ENCODE peak calls at places on chromosomes 3 and 15, in nine cellular contexts. W is anterior cingulate cortex; P is activated naive CD4-positive, alpha-beta T cell treated with anti-CD3 and anti-CD28 coated beads, Interleukin-2, amount 10 ng/mL, durations not matched to agents 7 days and 5 days; S is heart left ventricle; T is mucosa of gallbladder; U is KBM-7; I is heart right ventricle; R is neural crest cell; X is H7. Y is an unnamed sample.

GRCh38 chr3:179181021-179181472 is 32.9 kb downstream of the PIK3CA start:
- DNase-seq in T (no peak), I (no peak), R (no peak), X (no peak), W (no peak), P (no peak), U (no peak), S (no peak), Y (no peak)

GRCh38 chr3:180678231-180678630 is 1.1 kb downstream of the CCDC39 start:
- DNase-seq in T (no peak), P (no peak), R (no peak), S (no peak), W (no peak), U (no peak), I (no peak), X (no peak), Y (no peak)

GRCh38 chr3:28745436-28745835 is 396.8 kb upstream of the AZI2 start:
- DNase-seq in W (no peak), T (no peak), S (no peak), U (no peak), P (no peak), I (no peak), X (no peak), R (no peak), Y (no peak)

GRCh38 chr15:88247914-88248313 is 8.6 kb downstream of the NTRK3 start:
- DNase-seq in W (no peak), U (no peak), X (no peak), S (no peak), R (no peak), T (no peak), I (no peak), P (no peak), Y (peak)

GRCh38 chr15:22265056-22265945 is 185.0 kb downstream of the OR4M2 start:
- DNase-seq in P (no peak), S (no peak), T (no peak), R (no peak), I (no peak), U (no peak), X (no peak), W (no peak), Y (no peak)

GRCh38 chr3:98799479-98799878 is 36.3 kb downstream of the ST3GAL6 start:
- DNase-seq in X (no peak), S (no peak), P (no peak), W (no peak), T (no peak), U (no peak), I (no peak), R (no peak), Y (no peak)

GRCh38 chr3:123153124-123153523 is 48.6 kb upstream of the SEC22A start:
- DNase-seq in X (peak), R (no peak), U (no peak), W (no peak), P (no peak), T (no peak), S (no peak), I (no peak), Y (no peak)

GRCh38 chr3:131218196-131218595 is 163.4 kb upstream of the NUDT16 start:
- DNase-seq in X (no peak), T (no peak), S (no peak), U (no peak), W (no peak), P (no peak), R (no peak), I (no peak), Y (no peak)

GRCh38 chr3:24933401-24933800 is 438.8 kb upstream of the THRB start:
- DNase-seq in T (no peak), R (no peak), U (no peak), X (no peak), I (no peak), S (no peak), W (no peak), P (no peak), Y (no peak)

GRCh38 chr3:4687596-4687995 is 194.4 kb downstream of the ITPR1 start:
- DNase-seq in P (no peak), U (no peak), R (no peak), W (no peak), I (no peak), S (no peak), X (no peak), T (no peak), Y (no peak)

GRCh38 chr15:80942746-80943565 is 46.7 kb downstream of the MESD start:
- DNase-seq in W (no peak), U (no peak), P (no peak), T (peak), R (no peak), S (no peak), I (peak), X (no peak), Y (peak)

GRCh38 chr15:40282144-40282869 is 557 bp downstream of the ANKRD63 start:
- DNase-seq in U (peak), T (peak), I (no peak), W (no peak), P (peak), X (peak), S (peak), R (peak), Y (peak)

Y was measured in left ventricle myocardium superior.